ENCODE peak calls at places on chromosomes 12 and 14, in seven cellular contexts. U, W, Q, C, R, S and Z are unnamed samples.

GRCh38 chr12:76720068-76720467 is 43.8 kb upstream of the ZDHHC17 start:
- DNase-seq in C (no peak), S (no peak), U (no peak), R (peak), Q (peak), W (no peak), Z (no peak)

GRCh38 chr14:49972199-49972671 is 79.4 kb downstream of the ARF6 start:
- DNase-seq in W (peak), Q (peak), S (no peak), C (no peak), U (peak), R (peak), Z (no peak)

GRCh38 chr14:91383439-91383838 is 34.2 kb downstream of the CCDC88C start:
- DNase-seq in W (no peak), S (no peak), Q (no peak), R (no peak), U (no peak), C (no peak), Z (no peak)

GRCh38 chr12:19299765-19300164 is 139.5 kb upstream of the AEBP2 start:
- DNase-seq in R (peak), C (peak), W (no peak), Q (peak), U (peak), S (no peak), Z (no peak)

GRCh38 chr12:109687250-109687649 is 26.4 kb upstream of the FAM222A start:
- DNase-seq in Q (no peak), U (no peak), W (no peak), R (no peak), S (no peak), C (no peak), Z (no peak)

GRCh38 chr12:81077686-81078441 is at the start of gene ACSS3:
- DNase-seq in U (peak), C (peak), Q (peak), W (peak), S (peak), R (no peak), Z (peak)

GRCh38 chr12:120361506-120362208 is 7.3 kb downstream of the MSI1 start:
- DNase-seq in R (peak), U (peak), Q (peak), S (peak), C (no peak), W (no peak), Z (peak)

GRCh38 chr12:14129601-14130178 is 148.3 kb upstream of the GRIN2B start:
- DNase-seq in W (no peak), U (no peak), C (no peak), R (no peak), Q (no peak), S (no peak), Z (no peak)

GRCh38 chr14:81219821-81220487 is 805 bp downstream of the GTF2A1 start:
- DNase-seq in C (peak), W (peak), S (peak), R (peak), U (peak), Q (peak), Z (no peak)

GRCh38 chr12:112126000-112126431 is 656 bp downstream of the TRAFD1 start:
- DNase-seq in Q (peak), S (no peak), C (no peak), R (no peak), W (no peak), U (no peak), Z (no peak)

GRCh38 chr12:104177663-104178501 is 37.7 kb upstream of the TXNRD1 start:
- DNase-seq in Q (peak), S (no peak), C (peak), U (peak), W (peak), R (peak), Z (peak)

GRCh38 chr12:84694111-84694510 is 218.5 kb downstream of the SLC6A15 start:
- DNase-seq in W (no peak), R (no peak), C (no peak), Q (peak), U (peak), S (no peak), Z (no peak)

GRCh38 chr12:31728289-31728916 is 418 bp downstream of the AMN1 start:
- DNase-seq in W (peak), S (peak), Q (no peak), C (no peak), R (no peak), U (peak), Z (no peak)

GRCh38 chr14:85414142-85414541 is 115.8 kb upstream of the FLRT2 start:
- DNase-seq in C (no peak), R (no peak), W (no peak), U (no peak), Q (no peak), S (no peak), Z (no peak)

GRCh38 chr14:80959448-80960006 is 4.1 kb downstream of the TSHR start:
- DNase-seq in R (no peak), U (no peak), Q (no peak), W (peak), S (no peak), C (no peak), Z (no peak)

GRCh38 chr14:59018978-59019377 is 169.5 kb upstream of the DAAM1 start:
- DNase-seq in Q (peak), S (no peak), W (no peak), R (peak), C (no peak), U (peak), Z (no peak)

GRCh38 chr14:59017285-59017965 is 171.0 kb upstream of the DAAM1 start:
- DNase-seq in U (no peak), W (no peak), S (no peak), C (no peak), R (no peak), Q (no peak), Z (no peak)

GRCh38 chr14:59022144-59022543 is 166.3 kb upstream of the DAAM1 start:
- DNase-seq in C (no peak), U (peak), W (no peak), S (no peak), R (no peak), Q (no peak), Z (no peak)

GRCh38 chr14:59018460-59018859 is 170.0 kb upstream of the DAAM1 start:
- DNase-seq in W (no peak), C (no peak), S (no peak), R (no peak), U (no peak), Q (no peak), Z (no peak)

DNA sequence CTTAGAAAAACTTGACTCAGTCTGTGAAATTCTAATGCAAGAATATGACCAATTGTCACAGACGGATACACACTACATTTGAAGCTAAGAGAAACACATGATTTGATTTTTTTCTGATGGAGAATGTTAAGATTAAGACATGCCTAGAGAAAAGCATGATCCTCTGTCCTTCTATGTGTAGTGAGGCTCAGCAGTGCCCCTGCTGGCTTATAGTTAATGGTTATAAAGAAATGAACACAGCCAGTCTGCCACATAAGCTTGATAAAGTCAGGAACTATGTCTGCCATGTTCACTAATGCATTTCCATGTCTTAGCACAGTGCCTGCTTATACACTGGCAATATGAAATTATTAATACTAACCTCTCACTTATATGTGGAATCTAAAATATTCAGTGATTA is 168.1 kb upstream of the DAAM1 start:
- DNase-seq in S (peak), Q (peak), W (no peak), U (peak), C (no peak), R (peak), Z (no peak)
- TF ChIP-seq CTCF in S (peak), Q (peak), W (peak), U (peak), C (no peak), R (peak), Z (peak)

GRCh38 chr14:96090441-96091148 is 51.4 kb downstream of the C14orf132 start:
- DNase-seq in R (peak), Q (peak), U (peak), W (peak), C (no peak), S (peak), Z (peak)
- TF ChIP-seq CTCF in R (no peak), Q (no peak), U (no peak), W (no peak), C (no peak), S (peak), Z (no peak)

GRCh38 chr14:78142994-78143393 is 27.2 kb upstream of the NRXN3 start:
- DNase-seq in W (no peak), U (no peak), R (no peak), C (no peak), Q (no peak), S (no peak), Z (no peak)

GRCh38 chr14:78143489-78144145 is 26.6 kb upstream of the NRXN3 start:
- DNase-seq in C (no peak), U (no peak), S (no peak), W (no peak), R (peak), Q (no peak), Z (no peak)

GRCh38 chr14:78136695-78137094 is 33.5 kb upstream of the NRXN3 start:
- DNase-seq in S (no peak), Q (no peak), U (no peak), R (no peak), W (no peak), C (no peak), Z (no peak)

DNA sequence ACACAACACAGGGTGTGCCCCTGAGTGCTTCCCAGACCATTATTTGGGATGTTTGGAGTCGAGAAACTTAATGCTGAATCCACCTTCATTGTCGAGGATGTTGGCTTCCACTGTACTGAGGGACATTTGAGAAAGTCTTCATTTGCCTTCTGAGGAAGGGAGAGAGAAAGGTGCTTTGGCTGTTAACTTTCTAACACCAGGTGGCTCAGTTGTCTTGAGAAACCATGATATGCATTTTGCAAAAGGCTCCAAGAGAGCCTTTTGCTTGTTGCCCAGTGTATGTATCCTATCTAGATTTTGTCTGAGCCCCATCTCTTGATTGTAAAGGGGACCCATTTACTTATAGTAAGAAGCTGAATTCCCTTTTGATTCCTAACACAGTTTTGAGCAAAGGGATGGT is 28.6 kb upstream of the NRXN3 start:
- DNase-seq in Q (no peak), U (no peak), R (no peak), C (no peak), W (no peak), S (no peak), Z (no peak)
- TF ChIP-seq CTCF in Q (no peak), U (no peak), R (no peak), C (no peak), W (no peak), S (no peak), Z (no peak)

GRCh38 chr12:100077367-100077766 is 65.3 kb downstream of the BLTP3B start:
- DNase-seq in W (no peak), R (no peak), U (no peak), Q (peak), S (no peak), C (no peak), Z (no peak)
- TF ChIP-seq CTCF in W (no peak), R (peak), U (no peak), Q (peak), S (no peak), C (no peak), Z (peak)

DNA sequence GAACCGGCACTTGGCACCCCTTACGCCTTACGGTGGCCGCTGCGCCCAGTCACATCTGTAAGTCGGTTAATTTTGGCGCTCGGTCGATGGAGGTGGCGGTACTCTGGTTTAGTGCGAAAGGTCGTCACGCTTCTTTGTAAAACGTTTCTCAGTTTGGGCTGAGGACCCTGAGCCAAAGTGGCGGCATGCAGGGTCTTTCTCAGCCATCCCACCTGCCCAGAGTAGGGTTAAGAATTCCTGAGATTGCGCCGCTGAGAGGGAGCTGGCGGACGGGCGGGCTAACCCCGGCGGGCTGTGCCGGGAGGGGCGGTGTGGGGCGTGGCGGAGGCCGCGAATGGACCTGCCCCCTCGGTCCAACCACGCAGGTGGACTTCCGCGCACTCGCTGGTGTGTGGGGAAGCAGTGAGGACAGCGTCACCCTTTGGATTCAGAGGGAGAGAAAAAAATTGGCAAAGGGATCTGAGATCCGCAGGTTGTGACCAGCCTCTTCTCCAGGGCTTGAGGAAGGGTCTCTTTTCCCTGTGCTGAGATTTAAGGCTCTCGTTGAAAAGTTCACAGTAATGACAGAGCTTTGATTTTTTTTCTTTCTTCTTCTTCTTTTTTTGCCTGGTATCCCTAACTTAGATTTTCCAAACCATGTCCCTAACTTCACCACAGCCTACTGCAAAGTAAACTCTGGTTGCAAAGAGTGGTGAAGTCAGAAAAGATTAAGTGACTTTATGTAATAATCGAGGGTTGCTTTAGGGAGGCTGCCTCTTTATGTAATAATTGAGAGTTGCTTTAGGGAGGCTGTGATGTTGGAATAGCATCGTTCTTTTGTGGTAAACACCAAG is 602 bp upstream of the FBXO33 start:
- DNase-seq in Q (peak), S (peak), C (peak), R (peak), W (peak), U (peak), Z (peak)
- TF ChIP-seq CTCF in Q (no peak), S (no peak), C (no peak), R (peak), W (no peak), U (peak), Z (peak)